ENCODE peak calls at places on chromosomes 16 and 17, in eight cellular contexts. P is lung, U is stomach, M is cardiac muscle cell, Z is upper lobe of left lung, E is heart left ventricle, L is IMR-90, A is esophagus squamous epithelium. K is an unnamed sample.

GRCh38 chr16:84547539-84548058 is 43.1 kb upstream of the MEAK7 start:
- DNase-seq in P (no peak), U (no peak), M (no peak), Z (no peak), E (no peak), L (no peak), A (no peak), K (no peak)

GRCh38 chr17:57607553-57608120 is 137.5 kb downstream of the CCDC182 start:
- DNase-seq in P (no peak), U (no peak), M (no peak), Z (no peak), E (no peak), L (no peak), A (no peak), K (no peak)

GRCh38 chr17:48330386-48330785 is 99.6 kb downstream of the SKAP1 start:
- DNase-seq in P (no peak), U (no peak), M (no peak), Z (no peak), E (no peak), L (no peak), A (no peak), K (no peak)

GRCh38 chr17:48610282-48611211 is at the start of gene HOXB7:
- DNase-seq in P (peak), U (peak), M (no peak), Z (peak), E (peak), L (peak), A (no peak), K (peak)

GRCh38 chr16:81376880-81377279 is 62.1 kb downstream of the GAN start:
- DNase-seq in P (no peak), U (no peak), M (peak), Z (no peak), E (no peak), L (no peak), A (no peak), K (no peak)

GRCh38 chr17:19317359-19318095 is 45.0 kb downstream of the B9D1 start:
- DNase-seq in P (no peak), U (peak), M (peak), Z (peak), E (peak), L (peak), A (no peak), K (no peak)

GRCh38 chr17:29136998-29137730 is 43.0 kb downstream of the MYO18A start:
- DNase-seq in P (no peak), U (no peak), M (no peak), Z (no peak), E (peak), L (peak), A (no peak), K (no peak)

GRCh38 chr17:9714801-9715200 is 69.5 kb downstream of the USP43 start:
- DNase-seq in P (no peak), U (no peak), M (no peak), Z (no peak), E (no peak), L (no peak), A (no peak), K (no peak)

GRCh38 chr16:72532896-72533295 is 360.9 kb upstream of the PMFBP1 start:
- DNase-seq in P (no peak), U (no peak), M (peak), Z (no peak), E (no peak), L (no peak), A (no peak), K (no peak)

GRCh38 chr16:33059206-33059605 is 134.8 kb upstream of the TP53TG3C start:
- DNase-seq in P (no peak), U (no peak), M (no peak), Z (no peak), E (no peak), L (no peak), A (no peak), K (no peak)

GRCh38 chr16:23682181-23682580 is 3.5 kb downstream of the PLK1 start:
- DNase-seq in P (no peak), U (no peak), M (peak), Z (no peak), E (no peak), L (peak), A (no peak), K (no peak)

GRCh38 chr17:67323445-67323844 is 42.9 kb downstream of the PSMD12 start:
- DNase-seq in P (no peak), U (no peak), M (no peak), Z (no peak), E (no peak), L (no peak), A (no peak), K (no peak)

GRCh38 chr16:17286443-17286842 is 184.3 kb downstream of the XYLT1 start:
- DNase-seq in P (no peak), U (no peak), M (no peak), Z (no peak), E (no peak), L (no peak), A (no peak), K (no peak)

GRCh38 chr17:68973098-68973929 is 18.1 kb upstream of the ABCA8 start:
- DNase-seq in P (no peak), U (no peak), M (no peak), Z (no peak), E (no peak), L (no peak), A (no peak), K (no peak)

GRCh38 chr17:45923511-45924268 is 29.3 kb downstream of the MAPT start:
- DNase-seq in P (no peak), U (no peak), M (peak), Z (peak), E (no peak), L (peak), A (no peak), K (no peak)

GRCh38 chr16:68436581-68436980 is 11.7 kb downstream of the SMPD3 start:
- DNase-seq in P (no peak), U (no peak), M (no peak), Z (no peak), E (no peak), L (no peak), A (no peak), K (no peak)

GRCh38 chr17:83034525-83034924 is 44.9 kb upstream of the METRNL start:
- DNase-seq in P (no peak), U (no peak), M (no peak), Z (peak), E (no peak), L (no peak), A (no peak), K (no peak)

GRCh38 chr16:8928467-8928957 is 35.2 kb downstream of the USP7 start:
- DNase-seq in P (no peak), U (no peak), M (peak), Z (no peak), E (no peak), L (peak), A (no peak), K (no peak)

DNA sequence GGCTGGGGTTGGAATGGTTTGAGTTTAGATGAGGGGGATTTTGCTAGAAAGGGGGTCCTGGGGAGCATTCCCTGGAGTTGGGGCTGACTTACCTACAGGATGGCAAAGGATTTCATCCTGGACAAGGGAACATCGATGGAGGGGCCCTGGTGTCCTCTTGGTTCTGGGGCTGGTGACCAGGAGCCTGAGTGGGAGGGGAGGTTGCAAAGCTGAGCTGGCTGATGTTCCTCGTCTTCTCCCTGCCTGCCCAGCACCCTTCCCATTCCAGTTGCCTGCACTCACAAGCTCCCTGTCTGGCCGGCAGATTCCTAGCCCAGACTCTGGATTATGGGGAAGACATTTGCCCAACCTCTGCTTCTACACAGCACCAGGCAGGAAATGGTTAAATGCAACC is 37.2 kb downstream of the ITGAE start:
- DNase-seq in P (no peak), U (no peak), M (no peak), Z (no peak), E (no peak), L (no peak), A (no peak), K (no peak)
- H3K4me3 ChIP-seq in P (no peak), U (no peak), M (no peak), Z (no peak), E (no peak), L (no peak), A (no peak), K (no peak)

GRCh38 chr17:63361182-63361581 is 84.9 kb downstream of the CYB561 start:
- DNase-seq in P (no peak), U (no peak), M (no peak), Z (no peak), E (no peak), L (no peak), A (no peak), K (no peak)
- H3K27ac ChIP-seq in P (no peak), U (no peak), M (no peak), Z (no peak), E (no peak), L (no peak), A (no peak), K (no peak)

GRCh38 chr17:31425646-31426045 is 34.2 kb downstream of the RAB11FIP4 start:
- DNase-seq in P (no peak), U (no peak), M (no peak), Z (no peak), E (peak), L (no peak), A (no peak), K (no peak)
- H3K4me3 ChIP-seq in P (no peak), U (no peak), M (no peak), Z (no peak), E (no peak), L (no peak), A (no peak), K (no peak)

GRCh38 chr17:38731526-38732294 is 1.6 kb downstream of the CISD3 start:
- DNase-seq in P (no peak), U (no peak), M (no peak), Z (no peak), E (no peak), L (no peak), A (no peak), K (no peak)
- H3K27ac ChIP-seq in P (peak), U (peak), M (no peak), Z (peak), E (peak), L (no peak), A (peak), K (peak)

GRCh38 chr16:3086596-3087242 is 12.4 kb downstream of the ZSCAN10 start:
- DNase-seq in P (no peak), U (no peak), M (peak), Z (no peak), E (no peak), L (no peak), A (no peak), K (no peak)
- H3K4me3 ChIP-seq in P (peak), U (peak), M (no peak), Z (peak), E (peak), L (no peak), A (peak), K (peak)

DNA sequence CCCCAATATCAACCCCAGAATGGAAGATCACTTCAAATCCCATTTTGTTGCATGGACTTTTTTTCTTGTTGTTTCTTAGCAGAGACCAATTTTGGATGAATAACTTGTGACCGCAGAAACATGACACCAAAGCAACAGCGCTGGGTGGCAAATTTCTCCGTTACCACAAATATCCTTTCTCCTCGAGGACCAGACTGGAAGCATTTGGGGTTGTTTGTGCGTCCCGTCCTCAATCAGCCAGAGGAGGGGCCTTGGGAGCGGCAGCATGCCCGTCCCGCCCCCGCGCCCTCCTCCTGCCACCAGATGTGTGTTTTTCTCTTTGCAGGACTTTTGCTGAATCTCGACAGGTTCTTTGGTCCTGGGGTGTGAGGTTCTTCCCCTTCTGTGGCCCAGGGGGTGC is 282.5 kb upstream of the FOXF1 start:
- DNase-seq in P (no peak), U (peak), M (no peak), Z (peak), E (no peak), L (peak), A (no peak), K (no peak)
- H3K27ac ChIP-seq in P (no peak), U (no peak), M (no peak), Z (no peak), E (no peak), L (no peak), A (no peak), K (no peak)

GRCh38 chr17:2177235-2177811 is 122.4 kb downstream of the HIC1 start:
- DNase-seq in P (no peak), U (no peak), M (no peak), Z (no peak), E (no peak), L (peak), A (no peak), K (no peak)
- H3K4me3 ChIP-seq in P (no peak), U (no peak), M (no peak), Z (no peak), E (no peak), L (no peak), A (no peak), K (no peak)

GRCh38 chr17:15273141-15273793 is 8.1 kb upstream of the PMP22 start:
- DNase-seq in P (no peak), U (no peak), M (peak), Z (no peak), E (no peak), L (peak), A (no peak), K (no peak)
- H3K27ac ChIP-seq in P (peak), U (peak), M (no peak), Z (no peak), E (no peak), L (peak), A (peak), K (no peak)

K was measured in effector memory CD4-positive, alpha-beta T cell.